ENCODE peak calls at places on chromosomes 2 and 18, in six cellular contexts. R is psoas muscle, P is NCI-H1694 treated with DMSO at 0.1 percent for 48 hours, O is amniotic stem cell, S is activated T-cell treated with anti-CD3 and anti-CD28 coated beads for 24 hours, X is substantia nigra. E is an unnamed sample.

GRCh38 chr2:126858436-126858835 is 40.3 kb upstream of the TEX51 start:
- DNase-seq in R (no peak), P (no peak), O (no peak), S (no peak), X (no peak), E (no peak)

GRCh38 chr2:16442971-16443370 is 222.7 kb downstream of the CYRIA start:
- DNase-seq in R (no peak), P (no peak), O (no peak), S (no peak), X (no peak), E (no peak)

GRCh38 chr2:51258301-51258700 is 226.4 kb upstream of the NRXN1 start:
- DNase-seq in R (no peak), P (no peak), O (no peak), S (no peak), X (no peak), E (no peak)

GRCh38 chr2:21047161-21048009 is 3.5 kb upstream of the APOB start:
- DNase-seq in R (no peak), P (no peak), O (no peak), S (no peak), X (no peak), E (no peak)

GRCh38 chr2:10915731-10916331 is 4.1 kb downstream of the KCNF1 start:
- DNase-seq in R (no peak), P (no peak), O (no peak), S (no peak), X (no peak), E (no peak)

GRCh38 chr2:27039426-27039825 is 6.7 kb downstream of the TMEM214 start:
- DNase-seq in R (no peak), P (no peak), O (no peak), S (no peak), X (no peak), E (no peak)

GRCh38 chr2:216633616-216634316 is 546 bp downstream of the IGFBP2 start:
- DNase-seq in R (no peak), P (peak; percentile 14), O (no peak), S (no peak), X (no peak), E (no peak)

GRCh38 chr2:97673915-97674283 is 4.4 kb downstream of the C2orf92 start:
- DNase-seq in R (no peak), P (no peak), O (no peak), S (no peak), X (no peak), E (no peak)

GRCh38 chr2:17740203-17740602 is 13.4 kb downstream of the SMC6 start:
- DNase-seq in R (no peak), P (no peak), O (no peak), S (no peak), X (no peak), E (no peak)

GRCh38 chr18:42931501-42931900 is 184.0 kb downstream of the RIT2 start:
- DNase-seq in R (no peak), P (no peak), O (no peak), S (no peak), X (no peak), E (no peak)

GRCh38 chr2:216372761-216373291 is 543 bp upstream of the MARCHF4 start:
- DNase-seq in R (no peak), P (no peak), O (peak; percentile 70), S (no peak), X (no peak), E (no peak)

GRCh38 chr2:219171231-219171651 is 1.4 kb upstream of the SLC23A3 start:
- DNase-seq in R (peak; percentile 84), P (peak; percentile 38), O (peak; percentile 54), S (no peak), X (peak; percentile 17), E (peak; percentile 74)

GRCh38 chr2:69600425-69600824 is 43.1 kb downstream of the AAK1 start:
- DNase-seq in R (no peak), P (no peak), O (no peak), S (no peak), X (no peak), E (no peak)

GRCh38 chr2:7994397-7994951 is 687.4 kb upstream of the ID2 start:
- DNase-seq in R (no peak), P (no peak), O (no peak), S (no peak), X (no peak), E (no peak)